ENCODE peak calls at places on chromosomes 13 and 19, in seven cellular contexts. One of them, this sample, is unnamed.

GRCh38 chr13:51523082-51523518 is 61.2 kb upstream of the WDFY2 start:
- DNase-seq in foreskin fibroblast: peak
- DNase-seq in psoas muscle: peak
- DNase-seq in thyroid gland: peak
- DNase-seq in adrenal gland: peak
- DNase-seq in kidney epithelial cell: peak
- DNase-seq in heart right ventricle: no peak
- DNase-seq in this sample: peak

GRCh38 chr19:10826846-10827245 is 9.2 kb downstream of the TMED1 start:
- DNase-seq in foreskin fibroblast: no peak
- DNase-seq in psoas muscle: no peak
- DNase-seq in thyroid gland: no peak
- DNase-seq in adrenal gland: no peak
- DNase-seq in kidney epithelial cell: no peak
- DNase-seq in heart right ventricle: no peak
- DNase-seq in this sample: no peak

GRCh38 chr13:60244381-60244780 is 80.7 kb upstream of the DIAPH3 start:
- DNase-seq in foreskin fibroblast: no peak
- DNase-seq in psoas muscle: no peak
- DNase-seq in thyroid gland: no peak
- DNase-seq in adrenal gland: no peak
- DNase-seq in kidney epithelial cell: no peak
- DNase-seq in heart right ventricle: no peak
- DNase-seq in this sample: no peak

GRCh38 chr19:54026656-54027055 is 35.2 kb downstream of the CACNG6 start:
- DNase-seq in foreskin fibroblast: no peak
- DNase-seq in psoas muscle: no peak
- DNase-seq in thyroid gland: no peak
- DNase-seq in adrenal gland: no peak
- DNase-seq in kidney epithelial cell: no peak
- DNase-seq in heart right ventricle: no peak
- DNase-seq in this sample: no peak

GRCh38 chr13:52850396-52851152 is 2.1 kb upstream of the PCDH8 start:
- DNase-seq in foreskin fibroblast: peak
- DNase-seq in psoas muscle: peak
- DNase-seq in thyroid gland: peak
- DNase-seq in adrenal gland: peak
- DNase-seq in kidney epithelial cell: no peak
- DNase-seq in heart right ventricle: peak
- DNase-seq in this sample: peak

GRCh38 chr19:8366961-8367326 is 3.0 kb downstream of the ANGPTL4 start:
- DNase-seq in foreskin fibroblast: peak
- DNase-seq in psoas muscle: no peak
- DNase-seq in thyroid gland: peak
- DNase-seq in adrenal gland: no peak
- DNase-seq in kidney epithelial cell: no peak
- DNase-seq in heart right ventricle: no peak
- DNase-seq in this sample: peak

GRCh38 chr13:113863511-113864302 is at the start of gene GAS6:
- DNase-seq in foreskin fibroblast: peak
- DNase-seq in psoas muscle: peak
- DNase-seq in thyroid gland: peak
- DNase-seq in adrenal gland: peak
- DNase-seq in kidney epithelial cell: no peak
- DNase-seq in heart right ventricle: peak
- DNase-seq in this sample: peak

GRCh38 chr13:97911311-97912138 is 42.0 kb upstream of the IPO5 start:
- DNase-seq in foreskin fibroblast: peak
- DNase-seq in psoas muscle: no peak
- DNase-seq in thyroid gland: peak
- DNase-seq in adrenal gland: no peak
- DNase-seq in kidney epithelial cell: no peak
- DNase-seq in heart right ventricle: no peak
- DNase-seq in this sample: no peak

GRCh38 chr13:23467048-23467931 is 33.8 kb upstream of the SACS start:
- DNase-seq in foreskin fibroblast: peak
- DNase-seq in psoas muscle: no peak
- DNase-seq in thyroid gland: no peak
- DNase-seq in adrenal gland: peak
- DNase-seq in kidney epithelial cell: no peak
- DNase-seq in heart right ventricle: no peak
- DNase-seq in this sample: no peak

GRCh38 chr13:41059896-41060722 is 1.2 kb upstream of the WBP4 start:
- DNase-seq in foreskin fibroblast: peak
- DNase-seq in psoas muscle: peak
- DNase-seq in thyroid gland: peak
- DNase-seq in adrenal gland: peak
- DNase-seq in kidney epithelial cell: peak
- DNase-seq in heart right ventricle: peak
- DNase-seq in this sample: peak

GRCh38 chr19:32555786-32556185 is 25.2 kb upstream of the PDCD5 start:
- DNase-seq in foreskin fibroblast: no peak
- DNase-seq in psoas muscle: no peak
- DNase-seq in thyroid gland: no peak
- DNase-seq in adrenal gland: no peak
- DNase-seq in kidney epithelial cell: no peak
- DNase-seq in heart right ventricle: no peak
- DNase-seq in this sample: no peak

GRCh38 chr13:40285634-40286033 is 380.8 kb downstream of the FOXO1 start:
- DNase-seq in foreskin fibroblast: no peak
- DNase-seq in psoas muscle: no peak
- DNase-seq in thyroid gland: no peak
- DNase-seq in adrenal gland: no peak
- DNase-seq in kidney epithelial cell: no peak
- DNase-seq in heart right ventricle: no peak
- DNase-seq in this sample: no peak

GRCh38 chr13:19155321-19155861 is 26.2 kb downstream of the TUBA3C start:
- DNase-seq in foreskin fibroblast: no peak
- DNase-seq in psoas muscle: no peak
- DNase-seq in thyroid gland: no peak
- DNase-seq in adrenal gland: no peak
- DNase-seq in kidney epithelial cell: no peak
- DNase-seq in heart right ventricle: no peak
- DNase-seq in this sample: no peak

GRCh38 chr13:60620611-60621395 is 223.8 kb downstream of the TDRD3 start:
- DNase-seq in foreskin fibroblast: no peak
- DNase-seq in psoas muscle: no peak
- DNase-seq in thyroid gland: no peak
- DNase-seq in adrenal gland: no peak
- DNase-seq in kidney epithelial cell: no peak
- DNase-seq in heart right ventricle: no peak
- DNase-seq in this sample: no peak

GRCh38 chr13:31322702-31323101 is 122.9 kb downstream of the B3GLCT start:
- DNase-seq in foreskin fibroblast: no peak
- DNase-seq in psoas muscle: no peak
- DNase-seq in thyroid gland: no peak
- DNase-seq in adrenal gland: no peak
- DNase-seq in kidney epithelial cell: no peak
- DNase-seq in heart right ventricle: no peak
- DNase-seq in this sample: no peak

GRCh38 chr13:33138441-33138840 is 122.2 kb downstream of the KL start:
- DNase-seq in foreskin fibroblast: no peak
- DNase-seq in psoas muscle: peak
- DNase-seq in thyroid gland: peak
- DNase-seq in adrenal gland: no peak
- DNase-seq in kidney epithelial cell: no peak
- DNase-seq in heart right ventricle: no peak
- DNase-seq in this sample: no peak

GRCh38 chr13:77009011-77009410 is 17.1 kb downstream of the CLN5 start:
- DNase-seq in foreskin fibroblast: no peak
- DNase-seq in psoas muscle: no peak
- DNase-seq in thyroid gland: peak
- DNase-seq in adrenal gland: no peak
- DNase-seq in kidney epithelial cell: no peak
- DNase-seq in heart right ventricle: no peak
- DNase-seq in this sample: no peak

GRCh38 chr13:77831870-77832269 is 86.8 kb downstream of the EDNRB start:
- DNase-seq in foreskin fibroblast: no peak
- DNase-seq in psoas muscle: no peak
- DNase-seq in thyroid gland: no peak
- DNase-seq in adrenal gland: no peak
- DNase-seq in kidney epithelial cell: no peak
- DNase-seq in heart right ventricle: no peak
- DNase-seq in this sample: no peak

GRCh38 chr13:34207334-34207733 is 389.4 kb downstream of the RFC3 start:
- DNase-seq in foreskin fibroblast: peak
- DNase-seq in psoas muscle: no peak
- DNase-seq in thyroid gland: no peak
- DNase-seq in adrenal gland: peak
- DNase-seq in kidney epithelial cell: no peak
- DNase-seq in heart right ventricle: peak
- DNase-seq in this sample: peak

GRCh38 chr13:98997738-98998641 is 20.1 kb upstream of the DOCK9 start:
- DNase-seq in foreskin fibroblast: peak
- DNase-seq in psoas muscle: no peak
- DNase-seq in thyroid gland: no peak
- DNase-seq in adrenal gland: peak
- DNase-seq in kidney epithelial cell: peak
- DNase-seq in heart right ventricle: no peak
- DNase-seq in this sample: no peak

DNA sequence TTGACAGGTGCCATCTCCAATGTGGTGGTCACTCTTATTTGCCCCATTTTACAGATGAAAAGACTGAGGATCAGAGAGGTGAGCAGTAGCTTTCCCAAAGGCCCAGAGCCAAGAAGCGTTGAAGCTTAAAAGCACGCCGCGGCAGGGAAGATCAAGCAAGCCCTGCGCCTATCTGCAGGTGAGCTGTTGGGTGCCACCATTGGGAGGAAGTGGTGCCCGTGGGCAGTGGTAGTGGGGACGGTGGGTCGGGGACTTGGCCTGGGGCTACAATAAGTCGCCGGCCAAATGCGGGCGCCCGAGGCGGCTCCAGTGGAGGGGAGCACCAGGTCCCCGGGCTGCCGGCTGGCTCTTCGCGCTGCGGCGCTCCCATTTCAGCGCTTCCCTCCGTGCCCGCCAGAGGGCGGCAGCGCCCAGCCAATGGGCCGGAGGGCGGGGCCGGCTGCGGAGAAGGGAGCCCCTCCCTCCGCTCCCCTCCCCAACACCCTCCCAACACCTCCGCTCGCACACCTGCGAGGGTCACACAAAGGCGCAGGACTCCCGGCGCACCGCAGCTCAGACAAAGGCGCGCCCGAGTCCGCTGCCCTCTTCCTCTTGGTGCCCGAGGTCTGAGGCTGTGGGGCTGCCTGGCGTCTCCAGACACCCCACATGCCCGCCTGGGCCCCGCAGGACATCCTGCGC is 744 bp upstream of the POU2F2 start:
- DNase-seq in foreskin fibroblast: peak
- DNase-seq in psoas muscle: peak
- DNase-seq in thyroid gland: peak
- DNase-seq in adrenal gland: peak
- DNase-seq in kidney epithelial cell: no peak
- DNase-seq in heart right ventricle: peak
- DNase-seq in this sample: no peak
- H3K4me3 ChIP-seq in foreskin fibroblast: peak
- H3K4me3 ChIP-seq in psoas muscle: peak
- H3K4me3 ChIP-seq in thyroid gland: no peak
- H3K4me3 ChIP-seq in adrenal gland: no peak
- H3K4me3 ChIP-seq in kidney epithelial cell: peak
- H3K4me3 ChIP-seq in heart right ventricle: peak
- H3K4me3 ChIP-seq in this sample: peak

DNA sequence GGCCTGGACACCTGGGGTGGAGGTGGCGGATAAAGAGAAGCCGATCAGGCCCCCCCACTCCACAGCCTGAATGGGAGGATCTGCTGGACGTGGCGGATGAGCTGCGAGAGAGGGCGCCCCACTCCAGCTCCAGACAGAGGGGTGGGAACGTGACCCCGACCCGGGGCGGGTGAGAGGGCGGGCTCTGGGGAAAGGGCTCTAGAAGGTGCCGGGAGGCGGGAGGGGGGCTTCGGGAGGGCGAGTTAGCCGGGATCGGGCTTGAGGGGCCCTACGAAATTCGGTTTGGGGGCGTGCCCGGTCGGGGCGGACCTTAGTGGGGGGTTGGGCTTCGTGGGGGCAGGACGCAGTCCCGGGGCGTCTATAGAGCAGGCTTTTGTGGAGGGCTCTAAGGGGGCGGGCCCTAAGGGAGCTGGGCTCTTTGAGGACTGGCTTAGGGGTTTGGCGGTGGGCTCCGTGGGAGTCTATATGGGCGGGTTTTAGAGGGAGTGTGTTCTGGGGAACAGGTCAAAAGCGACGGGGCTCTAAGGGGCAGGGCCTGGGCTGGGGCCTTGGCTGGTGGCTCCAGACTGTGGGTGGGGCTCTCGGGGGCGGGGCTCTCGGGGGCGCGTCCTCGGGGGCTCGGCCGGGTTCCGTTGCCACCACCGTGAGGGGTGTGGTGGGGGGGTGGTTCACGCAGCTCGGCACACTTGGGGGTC is 4.1 kb upstream of the NANOS3 start:
- DNase-seq in foreskin fibroblast: peak
- DNase-seq in psoas muscle: no peak
- DNase-seq in thyroid gland: peak
- DNase-seq in adrenal gland: no peak
- DNase-seq in kidney epithelial cell: no peak
- DNase-seq in heart right ventricle: peak
- DNase-seq in this sample: no peak
- TF ChIP-seq CTCF in foreskin fibroblast: no peak
- TF ChIP-seq CTCF in psoas muscle: no peak
- TF ChIP-seq CTCF in thyroid gland: no peak
- TF ChIP-seq CTCF in adrenal gland: no peak
- TF ChIP-seq CTCF in kidney epithelial cell: peak
- TF ChIP-seq CTCF in heart right ventricle: peak
- TF ChIP-seq CTCF in this sample: no peak

DNA sequence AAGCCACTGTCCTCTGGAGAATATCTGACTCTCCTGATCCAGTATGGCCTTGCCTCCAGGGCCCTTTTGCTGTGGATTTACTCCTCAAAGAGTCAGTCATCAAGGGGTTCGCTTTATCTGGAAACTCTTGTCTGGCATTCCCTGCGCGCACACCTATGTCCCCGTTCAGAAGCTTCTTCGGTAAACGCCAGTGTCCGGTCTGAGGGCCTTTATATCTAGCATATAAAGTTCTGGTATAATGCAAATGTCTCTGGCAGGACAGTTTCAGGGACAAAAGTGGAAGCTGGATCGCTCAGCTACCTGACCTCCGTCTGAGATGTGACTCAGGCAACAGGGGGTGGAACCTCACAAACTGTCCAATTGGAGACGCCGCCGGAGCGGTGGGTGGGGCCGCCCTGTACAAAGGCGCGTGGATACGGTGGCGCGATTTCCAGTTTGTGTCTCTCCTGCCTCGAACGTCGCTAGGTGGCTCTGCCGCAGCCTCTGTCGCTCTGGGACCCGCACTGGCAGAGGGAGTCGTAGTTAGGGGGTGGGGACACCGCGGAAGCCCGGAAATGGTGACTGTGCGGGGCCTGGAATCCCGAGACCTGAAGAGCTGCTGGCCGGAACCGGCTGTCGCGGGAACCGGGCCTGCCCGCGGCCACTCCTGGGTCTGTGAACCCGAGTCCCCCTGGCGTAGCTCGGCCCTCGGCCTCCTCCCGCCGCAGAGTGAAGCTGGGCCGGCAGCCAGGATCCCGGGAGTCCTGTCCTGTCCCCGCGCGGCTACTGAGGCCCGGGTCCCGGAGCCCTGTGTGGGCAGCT is 10.6 kb upstream of the ZNF709 start:
- DNase-seq in foreskin fibroblast: peak
- DNase-seq in psoas muscle: peak
- DNase-seq in thyroid gland: peak
- DNase-seq in adrenal gland: peak
- DNase-seq in kidney epithelial cell: peak
- DNase-seq in heart right ventricle: peak
- DNase-seq in this sample: peak
- H3K4me3 ChIP-seq in foreskin fibroblast: peak
- H3K4me3 ChIP-seq in psoas muscle: peak
- H3K4me3 ChIP-seq in thyroid gland: peak
- H3K4me3 ChIP-seq in adrenal gland: peak
- H3K4me3 ChIP-seq in kidney epithelial cell: peak
- H3K4me3 ChIP-seq in heart right ventricle: peak
- H3K4me3 ChIP-seq in this sample: peak

GRCh38 chr19:1070931-1071791 is 4.2 kb downstream of the ARHGAP45 start:
- DNase-seq in foreskin fibroblast: no peak
- DNase-seq in psoas muscle: peak
- DNase-seq in thyroid gland: no peak
- DNase-seq in adrenal gland: no peak
- DNase-seq in kidney epithelial cell: no peak
- DNase-seq in heart right ventricle: no peak
- DNase-seq in this sample: no peak
- TF ChIP-seq CTCF in foreskin fibroblast: no peak
- TF ChIP-seq CTCF in psoas muscle: no peak
- TF ChIP-seq CTCF in thyroid gland: no peak
- TF ChIP-seq CTCF in adrenal gland: no peak
- TF ChIP-seq CTCF in kidney epithelial cell: no peak
- TF ChIP-seq CTCF in heart right ventricle: no peak
- TF ChIP-seq CTCF in this sample: no peak